ENCODE peak calls at places on chromosomes 7 and 10, in ten cellular contexts. L is H4; P is activated B cell treated with CpG ODN at 0.5 μM for 24 hours; Z is stimulated activated naive B cell treated with anti-CD40 and anti-IgM and Interleukin-4, amounts not matched to agents 10 μg/mL and 1 μg/mL and 100 μg/mL, for 72 hours; I is endothelial cell of umbilical vein; Y is sigmoid colon; H is EL; G is AG10803; Q is activated CD8-positive, alpha-beta memory T cell treated with anti-CD3 and anti-CD28 coated beads for 48 hours; W is mesenteric fat pad. R is an unnamed sample.

GRCh38 chr7:155965010-155965409 is 152.7 kb upstream of the SHH start:
- DNase-seq in Q (no peak), Z (no peak), I (no peak), G (no peak), W (no peak), H (no peak), L (no peak), P (no peak), Y (peak; percentile 25), R (no peak)

GRCh38 chr7:51649-52048 is 140.7 kb upstream of the FAM20C start:
- DNase-seq in G (no peak), P (no peak), Y (no peak), L (no peak), W (peak; percentile 65), Q (no peak), Z (no peak), H (no peak), I (no peak), R (no peak)

GRCh38 chr7:55481126-55481525 is 91.2 kb downstream of the VOPP1 start:
- DNase-seq in L (no peak), Q (no peak), G (no peak), Y (no peak), I (no peak), H (no peak), P (no peak), Z (no peak), W (no peak), R (no peak)

GRCh38 chr7:17396692-17397091 is 98.2 kb downstream of the AHR start:
- DNase-seq in W (no peak), Z (no peak), Q (no peak), H (no peak), I (no peak), P (no peak), G (no peak), Y (no peak), L (no peak), R (no peak)

GRCh38 chr7:78638364-78638763 is 815.1 kb downstream of the MAGI2 start:
- DNase-seq in I (no peak), Y (no peak), W (no peak), Z (no peak), L (no peak), Q (no peak), H (no peak), P (no peak), G (no peak), R (no peak)

GRCh38 chr7:16431646-16432424 is 10.5 kb upstream of the CRPPA start:
- DNase-seq in Q (no peak), W (no peak), P (no peak), G (peak; percentile 14), H (peak; percentile 33), Z (no peak), I (peak; percentile 18), Y (no peak), L (peak; percentile 76), R (no peak)

GRCh38 chr10:112559328-112559727 is 112.3 kb downstream of the VTI1A start:
- DNase-seq in G (no peak), Y (no peak), L (no peak), Q (no peak), P (no peak), I (no peak), H (no peak), Z (no peak), W (no peak), R (no peak)

GRCh38 chr7:127711872-127712271 is 59.9 kb downstream of the SND1 start:
- DNase-seq in L (no peak), P (no peak), H (no peak), Z (no peak), Q (no peak), I (no peak), W (no peak), G (no peak), Y (no peak), R (no peak)

GRCh38 chr10:110387983-110388681 is 83.4 kb upstream of the SMNDC1 start:
- DNase-seq in I (peak; percentile 90), W (no peak), Y (no peak), Q (peak; percentile 34), L (no peak), G (no peak), H (peak; percentile 38), P (no peak), Z (no peak), R (no peak)

GRCh38 chr7:4791738-4792536 is 16.5 kb downstream of the AP5Z1 start:
- DNase-seq in H (peak; percentile 34), Q (peak; percentile 65), Z (peak; percentile 64), L (no peak), G (peak; percentile 43), I (peak; percentile 51), P (peak; percentile 80), W (no peak), Y (peak; percentile 87), R (peak; percentile 94)

GRCh38 chr10:5910323-5911100 is 20.5 kb downstream of the FBH1 start:
- DNase-seq in Y (peak; percentile 84), I (no peak), H (no peak), P (no peak), Q (no peak), L (no peak), Z (no peak), W (no peak), G (no peak), R (no peak)

GRCh38 chr7:42930889-42931288 is 1.1 kb downstream of the PSMA2 start:
- DNase-seq in W (no peak), Z (no peak), Q (no peak), L (no peak), Y (no peak), P (no peak), I (peak; percentile 24), H (no peak), G (no peak), R (no peak)

GRCh38 chr10:44834131-44834530 is 77.0 kb upstream of the TMEM72 start:
- DNase-seq in G (no peak), L (no peak), Y (no peak), Q (no peak), W (no peak), H (no peak), I (no peak), Z (no peak), P (no peak), R (no peak)

GRCh38 chr10:132515811-132516726 is 21.5 kb upstream of the INPP5A start:
- DNase-seq in Z (no peak), L (no peak), W (peak; percentile 76), I (no peak), Q (no peak), Y (peak; percentile 67), P (peak; percentile 14), H (no peak), G (no peak), R (peak; percentile 63)

GRCh38 chr7:147803625-147804024 is 786.9 kb upstream of the C7orf33 start:
- DNase-seq in W (no peak), Z (no peak), H (no peak), P (no peak), G (no peak), L (peak; percentile 29), Y (no peak), Q (no peak), I (no peak), R (no peak)

GRCh38 chr7:139035588-139036353 is at the start of gene ZC3HAV1L:
- DNase-seq in W (peak; percentile 91), L (no peak), Y (peak; percentile 77), Q (peak; percentile 58), I (peak; percentile 84), H (peak; percentile 69), Z (peak; percentile 56), G (peak; percentile 71), P (peak; percentile 34), R (peak; percentile 84)

GRCh38 chr7:118087121-118087520 is 96.8 kb upstream of the LSM8 start:
- DNase-seq in Q (no peak), G (no peak), I (no peak), Y (no peak), W (no peak), L (no peak), H (no peak), P (no peak), Z (no peak), R (no peak)

GRCh38 chr7:12110425-12110824 is 100.7 kb upstream of the TMEM106B start:
- DNase-seq in P (no peak), L (no peak), Z (no peak), H (no peak), Q (no peak), W (no peak), Y (no peak), I (no peak), G (no peak), R (no peak)

GRCh38 chr10:36211856-36212255 is 569.8 kb upstream of the FZD8 start:
- DNase-seq in W (no peak), G (no peak), Q (no peak), Z (no peak), Y (no peak), I (no peak), P (no peak), H (no peak), L (no peak), R (no peak)

GRCh38 chr10:51302316-51302715 is 228.0 kb downstream of the PRKG1 start:
- DNase-seq in H (peak; percentile 22), Q (no peak), L (no peak), Z (no peak), P (no peak), Y (no peak), I (peak; percentile 33), G (peak; percentile 56), W (no peak), R (no peak)

GRCh38 chr10:105594301-105594700 is 953.2 kb downstream of the SORCS3 start:
- DNase-seq in Y (no peak), L (no peak), W (no peak), P (no peak), Z (no peak), Q (no peak), G (no peak), H (no peak), I (no peak), R (no peak)

GRCh38 chr10:27716521-27716920 is 29.1 kb downstream of the MKX start:
- DNase-seq in Z (no peak), H (peak; percentile 78), P (no peak), Y (no peak), G (peak; percentile 25), Q (no peak), I (no peak), W (no peak), L (no peak), R (no peak)

GRCh38 chr7:101911011-101911799 is 93.8 kb downstream of the CUX1 start:
- DNase-seq in G (peak; percentile 36), I (no peak), Z (no peak), H (no peak), W (no peak), L (no peak), P (no peak), Y (peak; percentile 78), Q (no peak), R (peak; percentile 57)

GRCh38 chr10:3951993-3952392 is 167.0 kb upstream of the KLF6 start:
- DNase-seq in W (no peak), Z (no peak), Q (no peak), G (no peak), I (no peak), L (no peak), P (no peak), Y (no peak), H (no peak), R (no peak)

GRCh38 chr7:34776748-34777358 is 118.8 kb downstream of the NPSR1 start:
- DNase-seq in L (no peak), Z (no peak), H (no peak), I (no peak), W (no peak), Y (no peak), G (no peak), Q (no peak), P (no peak), R (no peak)

GRCh38 chr7:27314111-27314510 is 71.5 kb downstream of the EVX1 start:
- DNase-seq in W (no peak), L (no peak), Q (no peak), H (no peak), G (no peak), Z (no peak), Y (no peak), P (no peak), I (no peak), R (no peak)

GRCh38 chr10:6494934-6495592 is 85.0 kb downstream of the PRKCQ start:
- DNase-seq in H (no peak), Q (no peak), W (no peak), Y (no peak), I (no peak), P (no peak), G (no peak), L (no peak), Z (peak; percentile 5), R (no peak)

GRCh38 chr10:71295641-71296040 is 23.4 kb upstream of the SLC29A3 start:
- DNase-seq in I (no peak), Z (no peak), P (no peak), Q (no peak), G (no peak), L (no peak), W (no peak), Y (no peak), H (no peak), R (no peak)